ENCODE peak calls at places on chromosome 12, in nine cellular contexts. R is fibroblast of lung; M is heart right ventricle; L is left lung; F is neuronal stem cell; Q is transverse colon; G is adipocyte; B is Panc1; V is CD8-positive, alpha-beta T cell. N is an unnamed sample.

GRCh38 chr12:131829795-131830334 is 1.7 kb downstream of the MMP17 start:
- DNase-seq in R (no peak), F (no peak), G (peak; percentile 27), M (no peak), L (peak; percentile 69), V (no peak), Q (no peak), B (no peak), N (peak; percentile 48)

GRCh38 chr12:53499261-53500118 is at the start of gene MAP3K12:
- DNase-seq in R (peak; percentile 77), V (peak; percentile 81), Q (peak; percentile 68), F (peak; percentile 54), M (peak; percentile 69), L (peak; percentile 89), G (peak; percentile 91), B (no peak), N (peak; percentile 89)

GRCh38 chr12:46553266-46553665 is 180.7 kb upstream of the SLC38A2 start:
- DNase-seq in Q (no peak), R (peak; percentile 76), V (no peak), M (no peak), F (no peak), L (no peak), G (peak; percentile 74), B (no peak), N (no peak)

GRCh38 chr12:34257093-34257492 is 234.8 kb downstream of the ALG10 start:
- DNase-seq in R (no peak), G (no peak), Q (no peak), L (no peak), V (no peak), M (no peak), F (no peak), B (no peak), N (no peak)

GRCh38 chr12:21500786-21501257 is 613 bp downstream of the RECQL start:
- DNase-seq in M (no peak), Q (no peak), G (no peak), F (no peak), L (no peak), B (no peak), V (no peak), R (no peak), N (no peak)

GRCh38 chr12:121610239-121611149 is 15.8 kb upstream of the ORAI1 start:
- DNase-seq in F (no peak), B (no peak), M (no peak), V (no peak), R (peak; percentile 28), G (peak; percentile 50), Q (peak; percentile 40), L (no peak), N (no peak)

GRCh38 chr12:100794441-100795192 is at the start of gene ANO4:
- DNase-seq in V (no peak), R (peak; percentile 33), Q (no peak), M (no peak), F (no peak), G (peak; percentile 6), B (no peak), L (no peak), N (no peak)

GRCh38 chr12:704516-705242 is 41.4 kb upstream of the NINJ2 start:
- DNase-seq in M (no peak), V (no peak), L (no peak), Q (no peak), F (no peak), B (no peak), R (no peak), G (no peak), N (no peak)

GRCh38 chr12:10205251-10205807 is 7.3 kb upstream of the GABARAPL1 start:
- DNase-seq in F (no peak), Q (no peak), B (no peak), R (no peak), L (no peak), M (no peak), V (no peak), G (peak; percentile 40), N (no peak)

GRCh38 chr12:74945771-74946198 is 263.9 kb downstream of the KCNC2 start:
- DNase-seq in L (no peak), F (no peak), V (no peak), M (no peak), R (no peak), B (no peak), G (no peak), Q (no peak), N (no peak)

GRCh38 chr12:127192391-127192790 is 1074.6 kb upstream of the TMEM132C start:
- DNase-seq in G (no peak), M (no peak), Q (no peak), L (no peak), R (no peak), F (no peak), V (no peak), B (no peak), N (no peak)

GRCh38 chr12:28107679-28108078 is 82.6 kb upstream of the CCDC91 start:
- DNase-seq in R (no peak), F (no peak), G (no peak), M (no peak), B (no peak), L (no peak), Q (no peak), V (no peak), N (no peak)

GRCh38 chr12:99985129-99985570 is 414 bp upstream of the ANKS1B start:
- DNase-seq in L (no peak), F (no peak), V (no peak), Q (no peak), G (no peak), R (peak; percentile 9), M (no peak), B (no peak), N (no peak)

GRCh38 chr12:126558219-126558618 is 1493.0 kb downstream of the AACS start:
- DNase-seq in F (no peak), Q (no peak), V (no peak), L (no peak), R (no peak), G (no peak), B (no peak), M (no peak), N (no peak)

GRCh38 chr12:131249291-131250027 is 295.8 kb downstream of the ADGRD1 start:
- DNase-seq in R (no peak), V (no peak), M (no peak), B (no peak), F (no peak), L (no peak), G (no peak), Q (no peak), N (peak; percentile 32)

GRCh38 chr12:43406797-43407196 is 145.2 kb downstream of the ADAMTS20 start:
- DNase-seq in B (no peak), M (no peak), Q (no peak), L (no peak), R (no peak), G (no peak), V (no peak), F (no peak), N (no peak)

GRCh38 chr12:25051583-25052190 is 102.8 kb upstream of the BCAT1 start:
- DNase-seq in F (no peak), M (no peak), G (no peak), B (no peak), L (no peak), R (no peak), Q (peak; percentile 23), V (peak; percentile 65), N (no peak)

GRCh38 chr12:125203145-125203765 is 138.0 kb downstream of the AACS start:
- DNase-seq in G (no peak), Q (no peak), L (no peak), B (no peak), M (no peak), F (no peak), R (no peak), V (no peak), N (no peak)

GRCh38 chr12:19244312-19244711 is 114.8 kb downstream of the PLEKHA5 start:
- DNase-seq in R (no peak), V (no peak), G (no peak), M (no peak), Q (no peak), F (no peak), L (no peak), B (no peak), N (no peak)
- H3K4me1 ChIP-seq in R (peaks cover 2% of the 10 kb centered on the region), V (peaks cover 6% of the 10 kb centered on the region), G (peaks cover 27% of the 10 kb centered on the region), M (no peaks in the 10 kb centered on the region), Q (no peaks in the 10 kb centered on the region), F (peaks cover 4% of the 10 kb centered on the region), L (peaks cover 6% of the 10 kb centered on the region), B (no peaks in the 10 kb centered on the region), N (peaks cover 3% of the 10 kb centered on the region)

DNA sequence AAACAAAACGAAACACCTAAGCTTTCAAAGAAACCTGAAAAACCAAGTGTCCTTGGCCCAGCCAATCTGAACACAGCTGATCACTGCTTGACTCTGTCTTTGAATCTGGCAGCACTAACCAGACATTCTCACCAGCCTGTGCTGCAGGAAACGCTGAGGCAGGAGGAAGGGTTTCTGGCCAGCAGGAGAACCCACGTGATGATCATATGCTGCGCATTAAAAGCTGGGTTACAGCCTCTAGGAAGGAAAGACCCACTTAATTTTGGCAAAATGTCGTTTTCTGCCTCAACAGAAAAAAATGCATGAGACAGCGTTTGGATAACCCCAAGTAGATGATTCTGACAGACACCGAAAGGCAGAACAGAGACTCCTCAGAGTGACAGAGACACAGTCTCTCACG is 9.8 kb downstream of the APPL2 start:
- DNase-seq in G (peak; percentile 95), L (no peak), Q (peak; percentile 47), M (peak; percentile 73), B (no peak), R (peak; percentile 94), F (no peak), V (no peak), N (peak; percentile 88)
- H3K4me3 ChIP-seq in G (peak overlapping the region; percentile 25), L (no peak overlapping the region), Q (no peak overlapping the region), M (no peak overlapping the region), B (no peak overlapping the region), R (no peak overlapping the region), F (no peak overlapping the region), V (no peak overlapping the region), N (no peak overlapping the region)

DNA sequence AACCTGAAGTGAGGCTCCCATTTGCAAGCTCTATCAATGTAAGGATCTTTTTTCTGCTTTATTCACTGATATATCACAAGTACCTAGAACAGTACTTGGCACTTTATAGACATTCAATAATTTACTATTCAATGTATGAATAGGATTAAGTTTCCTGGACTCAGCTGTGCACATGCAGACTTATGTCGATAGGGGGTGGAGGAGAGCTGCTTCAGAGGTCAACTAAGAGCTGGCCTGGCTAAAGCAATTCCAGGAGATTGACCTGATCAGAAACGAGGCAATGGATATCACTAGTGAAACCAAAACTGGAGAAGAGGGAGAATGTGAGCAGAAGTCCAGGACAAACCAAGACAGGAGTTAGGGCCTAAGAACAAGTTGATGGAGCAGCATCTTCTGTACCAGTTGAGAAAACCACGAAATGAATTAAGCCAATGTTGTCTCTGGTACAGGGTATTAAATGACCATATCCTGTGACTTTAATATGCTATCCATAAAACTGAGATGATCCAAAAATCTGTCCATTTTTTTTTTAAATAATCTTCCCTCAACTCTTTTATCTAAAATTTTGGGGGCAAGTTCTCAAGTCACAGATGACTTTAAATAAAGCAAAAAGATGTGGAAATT is 169.2 kb downstream of the PIK3C2G start:
- DNase-seq in B (peak; percentile 27), L (no peak), G (peak; percentile 78), R (peak; percentile 78), V (no peak), Q (peak; percentile 31), F (peak; percentile 56), M (peak; percentile 37), N (no peak)
- H3K4me1 ChIP-seq in B (no peaks in the 10 kb centered on the region), L (no peaks in the 10 kb centered on the region), G (peaks cover 2% of the 10 kb centered on the region), R (no peaks in the 10 kb centered on the region), V (no peaks in the 10 kb centered on the region), Q (no peaks in the 10 kb centered on the region), F (peaks cover 2% of the 10 kb centered on the region), M (no peaks in the 10 kb centered on the region), N (no peaks in the 10 kb centered on the region)

DNA sequence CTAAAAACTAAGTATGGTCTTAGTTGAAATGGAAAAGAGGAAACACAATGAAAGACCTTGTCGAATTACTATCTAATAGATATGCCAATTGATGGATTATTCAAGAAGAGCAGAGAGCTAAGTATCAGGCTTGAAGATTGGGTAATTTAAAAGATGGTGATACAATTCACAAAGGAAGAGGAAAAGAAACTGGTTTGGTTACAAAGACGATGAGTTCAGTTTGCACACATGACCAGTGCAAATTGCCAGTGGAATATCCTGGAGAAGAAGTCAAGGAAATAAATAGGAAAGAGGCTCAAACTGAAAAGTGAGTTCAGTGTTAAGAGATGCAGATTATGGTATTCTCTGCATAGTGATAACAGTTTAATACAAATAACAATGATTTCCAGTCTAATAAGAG is 2.5 kb upstream of the RAP1B start:
- DNase-seq in L (no peak), R (no peak), G (no peak), Q (no peak), V (no peak), B (no peak), M (no peak), F (no peak), N (no peak)
- H3K4me3 ChIP-seq in L (no peak overlapping the region), R (no peak overlapping the region), G (no peak overlapping the region), Q (no peak overlapping the region), V (no peak overlapping the region), B (no peak overlapping the region), M (no peak overlapping the region), F (no peak overlapping the region), N (no peak overlapping the region)

N was measured in aorta.